ENCODE peak calls at places on chromosomes 2 and 18, in six cellular contexts. N is A549, Z is GM12878, Y is K562, F is endothelial cell of umbilical vein, S is HepG2. K is an unnamed sample.

GRCh38 chr18:5475252-5475651 is 68.5 kb downstream of the EPB41L3 start:
- DNase-seq in N (no peak), Z (no peak), Y (no peak), F (peak), S (no peak), K (peak)

GRCh38 chr2:106030287-106031268 is 163.5 kb downstream of the UXS1 start:
- DNase-seq in N (peak), Z (no peak), Y (no peak), F (peak), S (peak), K (peak)

GRCh38 chr2:156818944-156819343 is 382.8 kb downstream of the GPD2 start:
- DNase-seq in N (no peak), Z (no peak), Y (no peak), F (no peak), S (no peak), K (no peak)

GRCh38 chr2:23028106-23028505 is 356.9 kb upstream of the KLHL29 start:
- DNase-seq in N (no peak), Z (no peak), Y (no peak), F (no peak), S (peak), K (no peak)

GRCh38 chr2:27123302-27124150 is at the start of gene ABHD1:
- DNase-seq in N (peak), Z (no peak), Y (peak), F (peak), S (peak), K (peak)

GRCh38 chr2:16375351-16375750 is 290.3 kb downstream of the CYRIA start:
- DNase-seq in N (no peak), Z (no peak), Y (no peak), F (no peak), S (no peak), K (no peak)

GRCh38 chr2:197804758-197805597 is 585 bp downstream of the PLCL1 start:
- DNase-seq in N (no peak), Z (no peak), Y (peak), F (peak), S (no peak), K (peak)

GRCh38 chr2:127411609-127412370 is 6.4 kb upstream of the PROC start:
- DNase-seq in N (peak), Z (no peak), Y (no peak), F (peak), S (no peak), K (peak)

GRCh38 chr2:141666191-141666590 is 464.6 kb downstream of the LRP1B start:
- DNase-seq in N (no peak), Z (no peak), Y (no peak), F (no peak), S (no peak), K (no peak)

GRCh38 chr2:98160574-98160973 is 73.6 kb downstream of the VWA3B start:
- DNase-seq in N (no peak), Z (no peak), Y (no peak), F (no peak), S (no peak), K (no peak)

GRCh38 chr18:23207994-23208393 is 72.7 kb downstream of the CABLES1 start:
- DNase-seq in N (no peak), Z (no peak), Y (no peak), F (no peak), S (no peak), K (no peak)

GRCh38 chr2:145341536-145341935 is 821.6 kb upstream of the ZEB2 start:
- DNase-seq in N (no peak), Z (no peak), Y (no peak), F (no peak), S (no peak), K (no peak)

GRCh38 chr2:18396328-18396727 is 164.1 kb downstream of the RDH14 start:
- DNase-seq in N (no peak), Z (no peak), Y (no peak), F (no peak), S (no peak), K (no peak)

GRCh38 chr2:36812196-36812595 is 115.7 kb downstream of the VIT start:
- DNase-seq in N (peak), Z (no peak), Y (peak), F (no peak), S (peak), K (peak)
- TF ChIP-seq CTCF in N (no peak), Z (peak), Y (peak), F (peak), S (peak), K (no peak)

GRCh38 chr2:51013060-51013746 is 18.7 kb downstream of the NRXN1 start:
- DNase-seq in N (no peak), Z (no peak), Y (no peak), F (no peak), S (peak), K (no peak)
- TF ChIP-seq MYC in N (no peak), Z (no peak), Y (no peak), F (no peak), S (no peak), K (no peak)

GRCh38 chr2:216114476-216115223 is 5.5 kb downstream of the XRCC5 start:
- DNase-seq in N (peak), Z (peak), Y (peak), F (peak), S (peak), K (peak)
- TF ChIP-seq POLR2A in N (no peak), Z (peak), Y (peak), F (peak), S (peak), K (peak)

GRCh38 chr2:53767405-53768232 is at the start of gene CHAC2:
- DNase-seq in N (peak), Z (peak), Y (peak), F (peak), S (peak), K (peak)
- TF ChIP-seq CTCF in N (no peak), Z (no peak), Y (peak), F (peak), S (peak), K (no peak)

GRCh38 chr2:237389831-237390230 is 24.1 kb downstream of the COL6A3 start:
- DNase-seq in N (no peak), Z (no peak), Y (no peak), F (no peak), S (no peak), K (no peak)
- TF ChIP-seq MYC in N (no peak), Z (no peak), Y (no peak), F (no peak), S (no peak), K (no peak)

GRCh38 chr2:182761903-182762302 is 45.8 kb downstream of the DNAJC10 start:
- DNase-seq in N (no peak), Z (no peak), Y (no peak), F (peak), S (no peak), K (no peak)
- TF ChIP-seq POLR2A in N (no peak), Z (no peak), Y (no peak), F (no peak), S (no peak), K (no peak)

DNA sequence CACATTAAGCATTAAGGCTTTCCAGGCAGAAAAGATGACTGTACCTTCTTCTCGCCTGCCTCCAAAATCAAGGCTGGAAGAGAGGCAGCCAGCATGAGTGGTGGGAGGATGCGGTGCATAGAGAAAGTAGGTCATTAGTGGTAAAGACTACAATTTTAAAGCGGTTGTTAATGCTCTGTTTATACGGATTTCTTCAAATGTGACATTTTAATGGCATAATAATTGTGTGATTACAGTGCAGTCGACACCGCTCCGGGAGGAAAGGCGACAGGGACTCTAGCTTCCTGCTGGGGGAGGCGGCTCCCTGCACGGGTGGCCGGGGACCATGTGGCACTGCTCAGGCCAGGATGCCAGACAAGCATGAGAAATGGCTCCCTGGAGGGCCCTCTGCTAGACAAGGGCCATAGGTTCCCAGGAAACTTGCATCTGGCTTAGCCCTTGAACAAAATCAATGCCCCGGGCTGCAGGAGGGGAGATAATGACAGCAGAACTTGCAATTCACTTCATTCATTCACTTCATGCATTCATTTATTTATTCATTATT is 129.6 kb downstream of the GALNT14 start:
- DNase-seq in N (no peak), Z (no peak), Y (no peak), F (no peak), S (no peak), K (no peak)
- TF ChIP-seq CTCF in N (no peak), Z (no peak), Y (no peak), F (no peak), S (no peak), K (no peak)

GRCh38 chr2:107588181-107588580 is 238.5 kb upstream of the RGPD4 start:
- DNase-seq in N (no peak), Z (no peak), Y (no peak), F (no peak), S (no peak), K (no peak)

GRCh38 chr2:107595749-107596148 is 230.9 kb upstream of the RGPD4 start:
- DNase-seq in N (peak), Z (no peak), Y (no peak), F (no peak), S (no peak), K (no peak)

GRCh38 chr2:107591541-107591940 is 235.2 kb upstream of the RGPD4 start:
- DNase-seq in N (no peak), Z (no peak), Y (no peak), F (no peak), S (no peak), K (no peak)

GRCh38 chr2:107588960-107589542 is 237.6 kb upstream of the RGPD4 start:
- DNase-seq in N (no peak), Z (no peak), Y (no peak), F (no peak), S (no peak), K (no peak)

DNA sequence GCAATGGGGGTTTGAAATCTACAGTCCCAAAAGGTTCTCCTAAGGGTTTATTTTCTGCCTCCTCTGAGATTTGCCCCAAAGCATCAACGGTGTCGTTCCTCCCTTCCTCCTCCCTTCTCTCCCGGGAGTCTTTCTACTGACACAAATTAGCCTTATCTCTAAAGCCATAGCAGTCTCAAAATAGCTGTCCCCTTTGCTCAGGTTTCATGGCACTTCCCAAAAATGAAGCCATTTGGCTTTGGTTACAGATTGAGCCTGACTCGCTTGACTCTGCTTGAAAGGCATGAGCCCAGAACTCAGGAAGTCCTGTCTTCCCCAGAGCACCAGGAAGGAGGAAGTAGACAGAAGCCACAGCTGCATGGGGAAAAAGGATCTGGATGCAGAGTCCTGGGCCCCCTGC is 234.5 kb upstream of the RGPD4 start:
- DNase-seq in N (no peak), Z (no peak), Y (no peak), F (no peak), S (no peak), K (peak)
- TF ChIP-seq MYC in N (no peak), Z (no peak), Y (no peak), F (no peak), S (no peak), K (no peak)